ENCODE peak calls at places on chromosomes 1 and 21, in nine cellular contexts. E is neuronal stem cell, D is IMR-90, S is neural progenitor cell, I is cardiac muscle cell, C is HL-60, A is adrenal gland, W is heart left ventricle, G is MM.1S. F is an unnamed sample.

GRCh38 chr1:232699814-232700213 is 69.9 kb upstream of the SIPA1L2 start:
- DNase-seq in E (no peak), D (no peak), S (no peak), I (no peak), C (no peak), A (no peak), W (no peak), G (no peak), F (no peak)

GRCh38 chr1:207917086-207917485 is 6.2 kb upstream of the CD34 start:
- DNase-seq in E (no peak), D (no peak), S (no peak), I (no peak), C (no peak), A (no peak), W (no peak), G (no peak), F (no peak)

GRCh38 chr1:26768755-26769154 is 19.0 kb upstream of the PIGV start:
- DNase-seq in E (no peak), D (peak), S (no peak), I (no peak), C (no peak), A (peak), W (peak), G (no peak), F (no peak)

GRCh38 chr1:21295059-21295401 is 4.8 kb upstream of the ECE1 start:
- DNase-seq in E (no peak), D (peak), S (no peak), I (no peak), C (no peak), A (peak), W (no peak), G (no peak), F (no peak)

GRCh38 chr1:223035724-223036478 is 107.1 kb downstream of the TLR5 start:
- DNase-seq in E (no peak), D (no peak), S (no peak), I (no peak), C (no peak), A (peak), W (no peak), G (no peak), F (no peak)

GRCh38 chr1:1205769-1206375 is 520 bp downstream of the TNFRSF18 start:
- DNase-seq in E (no peak), D (no peak), S (no peak), I (no peak), C (peak), A (no peak), W (peak), G (no peak), F (peak)

GRCh38 chr1:235703516-235703915 is 53.9 kb upstream of the GNG4 start:
- DNase-seq in E (no peak), D (peak), S (no peak), I (no peak), C (no peak), A (no peak), W (no peak), G (no peak), F (no peak)

GRCh38 chr1:94773931-94774422 is 46.2 kb upstream of the SLC44A3 start:
- DNase-seq in E (no peak), D (peak), S (no peak), I (no peak), C (no peak), A (no peak), W (no peak), G (no peak), F (no peak)

GRCh38 chr1:230842801-230843200 is 25.5 kb downstream of the C1orf198 start:
- DNase-seq in E (no peak), D (no peak), S (no peak), I (no peak), C (no peak), A (no peak), W (peak), G (no peak), F (no peak)

GRCh38 chr21:44873356-44874239 is at the start of gene PTTG1IP:
- DNase-seq in E (peak), D (peak), S (peak), I (peak), C (peak), A (peak), W (peak), G (peak), F (peak)

GRCh38 chr21:20997633-20998455 is at the start of gene NCAM2:
- DNase-seq in E (peak), D (peak), S (peak), I (peak), C (peak), A (peak), W (peak), G (peak), F (peak)

GRCh38 chr21:20998456-20998789 is 214 bp downstream of the NCAM2 start:
- DNase-seq in E (no peak), D (no peak), S (no peak), I (no peak), C (no peak), A (no peak), W (no peak), G (no peak), F (no peak)

GRCh38 chr21:20997308-20997632 is 939 bp upstream of the NCAM2 start:
- DNase-seq in E (peak), D (no peak), S (peak), I (peak), C (no peak), A (no peak), W (no peak), G (no peak), F (no peak)

GRCh38 chr21:20999567-21000169 is 1.5 kb downstream of the NCAM2 start:
- DNase-seq in E (peak), D (peak), S (peak), I (peak), C (peak), A (peak), W (peak), G (peak), F (no peak)

GRCh38 chr21:20998886-20999285 is 677 bp downstream of the NCAM2 start:
- DNase-seq in E (no peak), D (no peak), S (no peak), I (no peak), C (no peak), A (no peak), W (no peak), G (no peak), F (no peak)
- H3K4me3 ChIP-seq in E (peak), D (peak), S (peak), I (peak), C (peak), A (no peak), W (peak), G (peak), F (no peak)

DNA sequence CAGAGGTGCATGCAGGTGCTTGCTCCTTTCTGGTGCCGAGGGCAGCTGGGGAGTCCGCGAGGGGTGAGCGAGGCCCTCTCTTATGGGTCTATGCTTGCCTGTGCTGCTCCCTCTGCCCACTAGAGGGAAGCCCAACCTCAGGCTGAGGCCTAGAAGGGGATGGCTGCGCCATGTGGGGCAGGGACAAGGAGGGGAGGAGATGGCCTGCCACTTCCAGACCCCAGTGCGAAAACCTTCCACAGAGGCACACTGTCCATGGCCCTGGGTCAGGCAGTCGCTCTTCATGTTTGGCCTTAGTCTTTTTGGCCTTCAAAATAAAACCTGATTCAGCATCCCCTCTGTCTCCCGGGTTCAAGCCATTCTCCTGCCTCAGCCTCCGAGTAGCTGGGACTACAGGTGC is 14.0 kb downstream of the RHBG start:
- DNase-seq in E (peak), D (peak), S (peak), I (peak), C (peak), A (peak), W (peak), G (peak), F (peak)
- H3K4me3 ChIP-seq in E (no peak), D (no peak), S (no peak), I (no peak), C (no peak), A (no peak), W (no peak), G (no peak), F (no peak)

DNA sequence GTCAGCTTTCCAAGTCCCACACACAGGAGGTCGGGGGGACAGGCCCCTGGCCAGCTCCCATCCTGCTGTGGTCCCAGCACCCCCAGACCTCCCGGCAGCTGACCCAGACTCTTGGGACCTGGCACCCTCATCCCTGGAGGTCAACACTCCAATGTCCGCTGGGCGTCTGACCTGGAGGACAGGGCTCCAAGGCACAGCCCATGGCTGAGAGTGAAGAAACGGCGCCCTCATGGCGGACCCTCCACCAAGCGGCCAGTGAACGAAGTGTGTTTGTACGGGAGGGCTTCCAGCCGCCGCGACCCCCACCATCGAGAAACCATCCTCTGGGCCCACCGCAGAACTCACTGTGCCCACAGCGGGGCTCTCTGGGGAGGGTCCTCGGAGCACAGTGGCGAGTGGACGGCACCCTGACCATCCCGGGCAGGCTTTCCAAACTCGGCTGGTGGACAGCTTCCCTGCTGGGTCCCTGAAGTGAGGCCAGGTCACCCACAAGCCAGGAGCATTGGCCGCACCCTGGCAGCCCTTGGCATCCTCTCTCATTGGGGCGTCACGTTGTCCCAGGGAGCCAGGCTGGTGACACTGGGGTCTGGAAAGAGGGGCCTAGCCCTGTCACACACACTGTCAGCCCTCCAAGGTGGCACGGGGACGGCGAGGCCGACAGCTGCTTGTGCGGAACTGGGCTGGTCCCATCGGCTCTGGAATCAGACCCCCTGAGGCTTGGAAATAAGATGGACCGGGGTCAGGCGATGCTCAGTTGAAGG is 47.8 kb upstream of the COL6A2 start:
- DNase-seq in E (no peak), D (no peak), S (no peak), I (no peak), C (no peak), A (no peak), W (no peak), G (no peak), F (no peak)
- H3K4me3 ChIP-seq in E (no peak), D (no peak), S (no peak), I (no peak), C (no peak), A (no peak), W (no peak), G (no peak), F (no peak)

GRCh38 chr1:69180358-69180757 is 387.4 kb upstream of the LRRC7 start:
- DNase-seq in E (no peak), D (no peak), S (no peak), I (no peak), C (no peak), A (no peak), W (no peak), G (no peak), F (no peak)
- H3K4me3 ChIP-seq in E (no peak), D (no peak), S (no peak), I (no peak), C (no peak), A (no peak), W (no peak), G (no peak), F (no peak)

GRCh38 chr1:219188331-219188803 is 14.7 kb downstream of the LYPLAL1 start:
- DNase-seq in E (no peak), D (no peak), S (no peak), I (peak), C (no peak), A (no peak), W (no peak), G (no peak), F (no peak)

GRCh38 chr1:219189942-219190341 is 16.3 kb downstream of the LYPLAL1 start:
- DNase-seq in E (no peak), D (no peak), S (no peak), I (no peak), C (no peak), A (no peak), W (no peak), G (no peak), F (no peak)

GRCh38 chr1:219185486-219186117 is 11.9 kb downstream of the LYPLAL1 start:
- DNase-seq in E (no peak), D (no peak), S (no peak), I (peak), C (no peak), A (no peak), W (no peak), G (no peak), F (no peak)

GRCh38 chr1:219190605-219191004 is 16.9 kb downstream of the LYPLAL1 start:
- DNase-seq in E (no peak), D (no peak), S (no peak), I (no peak), C (no peak), A (no peak), W (no peak), G (no peak), F (no peak)

DNA sequence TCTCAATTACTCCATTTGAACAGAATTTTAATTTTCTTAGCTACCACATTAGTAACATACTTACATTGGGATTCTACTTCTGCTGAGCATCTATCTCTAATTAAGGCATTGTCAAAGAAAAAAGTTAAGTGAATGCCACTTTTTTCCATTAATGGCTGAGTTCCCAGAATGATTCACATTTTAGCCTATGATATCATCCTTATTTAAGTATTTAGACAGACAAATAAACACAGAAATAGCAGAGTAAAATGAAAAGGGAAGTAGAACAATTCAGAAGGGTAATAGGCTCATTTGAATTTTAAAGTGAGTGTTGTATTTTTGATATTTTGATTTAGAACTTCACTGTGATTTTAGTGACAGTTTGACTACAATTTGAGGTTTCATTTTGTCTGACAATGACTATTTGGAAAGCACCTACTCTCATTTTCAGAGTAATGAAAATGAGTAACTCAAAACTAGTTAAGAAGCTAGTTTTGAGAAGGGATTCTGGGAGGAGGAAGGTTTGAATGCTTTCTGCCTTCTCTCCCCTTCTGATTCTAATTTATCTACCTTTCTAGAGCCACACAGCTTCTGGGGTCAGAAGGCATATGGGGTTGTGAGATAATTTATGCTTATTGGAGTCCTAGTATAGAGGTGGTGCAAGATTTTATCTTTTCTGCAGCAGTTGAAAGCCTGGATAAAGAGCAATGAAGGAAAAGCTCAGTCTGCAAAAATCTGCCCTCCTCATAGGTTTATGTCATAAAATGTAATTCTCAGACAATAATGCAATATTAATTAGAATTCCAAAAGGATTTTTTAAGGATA is 15.5 kb downstream of the LYPLAL1 start:
- DNase-seq in E (no peak), D (peak), S (no peak), I (no peak), C (no peak), A (no peak), W (no peak), G (peak), F (no peak)
- H3K4me3 ChIP-seq in E (no peak), D (no peak), S (no peak), I (no peak), C (no peak), A (no peak), W (peak), G (no peak), F (no peak)

DNA sequence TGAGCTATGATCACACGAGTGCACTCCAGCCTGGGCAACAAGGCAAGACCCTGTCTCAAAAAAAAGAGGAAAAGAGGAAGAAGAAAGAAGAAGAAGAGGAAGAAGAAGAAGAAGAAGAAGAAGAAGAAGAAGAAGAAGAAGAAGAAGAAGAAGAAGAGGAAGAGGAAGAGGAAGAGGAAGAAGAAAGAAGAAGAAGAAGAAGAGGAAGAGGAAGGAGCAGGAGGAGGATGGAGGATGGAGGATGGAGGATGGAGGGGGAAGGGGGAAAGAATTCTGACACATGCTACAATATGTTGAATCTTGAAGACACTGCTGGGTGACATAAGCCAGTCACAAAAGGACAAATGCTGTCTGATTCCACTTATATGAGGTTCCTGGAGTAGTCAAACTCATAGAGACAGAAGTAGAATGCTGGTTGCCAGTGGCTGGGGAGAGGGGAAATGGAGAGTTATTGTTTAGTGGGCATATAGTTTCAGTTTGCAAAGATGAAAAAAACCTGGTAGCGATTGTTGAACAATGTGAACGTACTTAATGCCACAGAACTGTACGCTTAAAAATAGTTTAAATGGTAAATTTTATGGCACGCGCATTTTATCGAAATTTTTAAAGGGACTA is 47.3 kb upstream of the COA6 start:
- DNase-seq in E (no peak), D (no peak), S (no peak), I (no peak), C (no peak), A (no peak), W (no peak), G (peak), F (no peak)
- H3K4me3 ChIP-seq in E (no peak), D (no peak), S (peak), I (no peak), C (no peak), A (no peak), W (peak), G (peak), F (no peak)

GRCh38 chr1:23539698-23540266 is 8.7 kb upstream of the E2F2 start:
- DNase-seq in E (peak), D (peak), S (peak), I (peak), C (peak), A (peak), W (peak), G (peak), F (peak)
- H3K4me3 ChIP-seq in E (no peak), D (no peak), S (no peak), I (no peak), C (no peak), A (no peak), W (peak), G (peak), F (no peak)

GRCh38 chr1:12170263-12170671 is 3.5 kb downstream of the TNFRSF1B start:
- DNase-seq in E (no peak), D (no peak), S (no peak), I (no peak), C (no peak), A (no peak), W (no peak), G (no peak), F (no peak)
- H3K4me3 ChIP-seq in E (no peak), D (no peak), S (no peak), I (no peak), C (peak), A (no peak), W (peak), G (no peak), F (no peak)

GRCh38 chr1:248850124-248850523 is 8.8 kb downstream of the ZNF692 start:
- DNase-seq in E (no peak), D (no peak), S (no peak), I (no peak), C (no peak), A (no peak), W (no peak), G (no peak), F (no peak)

GRCh38 chr1:248848596-248848995 is 10.3 kb downstream of the ZNF692 start:
- DNase-seq in E (no peak), D (no peak), S (no peak), I (no peak), C (no peak), A (no peak), W (no peak), G (no peak), F (no peak)

GRCh38 chr1:248849152-248849551 is 9.7 kb downstream of the ZNF692 start:
- DNase-seq in E (no peak), D (no peak), S (no peak), I (no peak), C (no peak), A (no peak), W (no peak), G (no peak), F (no peak)

GRCh38 chr1:248850536-248851251 is 8.2 kb downstream of the ZNF692 start:
- DNase-seq in E (no peak), D (no peak), S (no peak), I (no peak), C (no peak), A (no peak), W (no peak), G (no peak), F (no peak)

GRCh38 chr1:248849637-248850036 is 9.2 kb downstream of the ZNF692 start:
- DNase-seq in E (no peak), D (no peak), S (no peak), I (peak), C (no peak), A (no peak), W (no peak), G (no peak), F (no peak)
- H3K4me3 ChIP-seq in E (no peak), D (no peak), S (no peak), I (no peak), C (no peak), A (no peak), W (no peak), G (no peak), F (no peak)

F was measured in mucosa of descending colon.